ENCODE peak calls at places on chromosome 17, in four cellular contexts. A is right atrium auricular region; W is mesothelial cell of epicardium; J is stimulated activated CD4-positive, alpha-beta T cell treated with anti-CD3 and anti-CD28 coated beads, Interleukin-2, amount 100 ng/mL, for 48 hours. T is an unnamed sample.

GRCh38 chr17:63370696-63371095 is 75.4 kb downstream of the CYB561 start:
- DNase-seq in J (no peak), W (no peak), A (no peak), T (no peak)

GRCh38 chr17:75271233-75271954 is 363 bp upstream of the MIF4GD start:
- DNase-seq in W (peak), J (peak), A (no peak), T (peak)

GRCh38 chr17:27559996-27560481 is 70.9 kb upstream of the LGALS9 start:
- DNase-seq in A (peak), W (no peak), J (no peak), T (no peak)

GRCh38 chr17:76353004-76353598 is 615 bp downstream of the PRPSAP1 start:
- DNase-seq in J (no peak), A (no peak), W (no peak), T (no peak)

GRCh38 chr17:9828296-9829059 is 2.8 kb downstream of the GLP2R start:
- DNase-seq in W (no peak), J (no peak), A (no peak), T (no peak)

GRCh38 chr17:18950944-18951905 is 740 bp upstream of the SLC5A10 start:
- DNase-seq in J (no peak), W (no peak), A (no peak), T (no peak)

GRCh38 chr17:45388604-45389325 is 43.9 kb downstream of the ARHGAP27 start:
- DNase-seq in W (no peak), A (no peak), J (no peak), T (no peak)

GRCh38 chr17:72588961-72589360 is 468.1 kb downstream of the SOX9 start:
- DNase-seq in J (no peak), W (no peak), A (no peak), T (no peak)

GRCh38 chr17:63998050-63998720 is at the start of gene PRR29:
- DNase-seq in W (peak), A (no peak), J (peak), T (peak)

GRCh38 chr17:82110298-82110697 is 12.3 kb upstream of the FASN start:
- DNase-seq in J (no peak), W (no peak), A (no peak), T (no peak)

GRCh38 chr17:28470266-28471126 is 2.9 kb upstream of the SLC13A2 start:
- DNase-seq in W (no peak), J (no peak), A (no peak), T (no peak)

GRCh38 chr17:20264996-20265395 is 202.3 kb downstream of the LGALS9B start:
- DNase-seq in J (no peak), A (no peak), W (no peak), T (no peak)

GRCh38 chr17:72706396-72706981 is 386.0 kb downstream of the SLC39A11 start:
- DNase-seq in A (no peak), J (no peak), W (no peak), T (no peak)

GRCh38 chr17:55067697-55068439 is 99.3 kb downstream of the STXBP4 start:
- DNase-seq in A (no peak), W (no peak), J (no peak), T (peak)

T was measured in HL-60.